ENCODE peak calls at places on chromosomes 4 and X, in nine cellular contexts. S is naive thymus-derived CD4-positive, alpha-beta T cell; P is omental fat pad; F is body of pancreas; I is T-helper 17 cell; Q is gastroesophageal sphincter; G is upper lobe of right lung; B is T-cell; Z is heart left ventricle. D is an unnamed sample.

GRCh38 chr4:2087170-2087569 is 28.0 kb downstream of the NAT8L start:
- ATAC-seq in G (no peak), Z (no peak), Q (no peak), F (no peak), P (no peak), B (no peak), I (no peak), S (no peak), D (no peak)

GRCh38 chr4:54660591-54660990 is 2.8 kb downstream of the KIT start:
- ATAC-seq in B (no peak), Q (no peak), I (no peak), G (no peak), Z (no peak), P (no peak), F (no peak), S (no peak), D (no peak)

GRCh38 chr4:130067419-130067818 is 971.5 kb downstream of the C4orf33 start:
- ATAC-seq in Z (no peak), Q (no peak), S (no peak), F (no peak), I (no peak), B (no peak), G (no peak), P (no peak), D (no peak)

GRCh38 chrX:119549327-119550016 is 15.7 kb downstream of the STEEP1 start:
- ATAC-seq in S (no peak), I (no peak), F (no peak), G (no peak), B (no peak), Q (no peak), Z (no peak), P (no peak), D (peak)

GRCh38 chrX:24099394-24099793 is 44.6 kb downstream of the EIF2S3 start:
- ATAC-seq in Z (no peak), I (no peak), P (no peak), G (no peak), F (no peak), Q (no peak), B (no peak), S (no peak), D (no peak)

GRCh38 chr4:78558421-78558820 is 6.9 kb downstream of the ANXA3 start:
- ATAC-seq in Z (no peak), Q (no peak), P (no peak), S (no peak), I (no peak), G (no peak), B (no peak), F (no peak), D (no peak)

GRCh38 chr4:169601016-169601771 is 11.2 kb downstream of the NEK1 start:
- ATAC-seq in B (no peak), Z (no peak), S (no peak), Q (no peak), G (no peak), P (no peak), F (no peak), I (no peak), D (no peak)

GRCh38 chr4:53763813-53764597 is 172.7 kb upstream of the LNX1 start:
- ATAC-seq in G (no peak), F (peak), S (no peak), Z (no peak), P (peak), I (no peak), B (no peak), Q (peak), D (peak)

GRCh38 chrX:2691543-2692220 is 587 bp downstream of the CD99 start:
- ATAC-seq in Z (peak), P (peak), Q (peak), G (peak), F (no peak), B (peak), I (no peak), S (no peak), D (no peak)

GRCh38 chrX:118807151-118808017 is 16.2 kb upstream of the ZCCHC12 start:
- ATAC-seq in Z (peak), P (no peak), S (peak), G (peak), F (peak), B (peak), I (peak), Q (peak), D (peak)

GRCh38 chr4:35793766-35794165 is 450.5 kb downstream of the ARAP2 start:
- ATAC-seq in F (no peak), I (no peak), S (no peak), G (no peak), Q (no peak), B (no peak), P (no peak), Z (no peak), D (no peak)

GRCh38 chrX:100649550-100650356 is 5.8 kb downstream of the SRPX2 start:
- ATAC-seq in P (peak), Q (peak), F (peak), I (no peak), S (no peak), B (no peak), G (peak), Z (peak), D (peak)

GRCh38 chr4:54226399-54227260 is 2.5 kb upstream of the PDGFRA start:
- ATAC-seq in I (no peak), Q (peak), F (peak), Z (peak), P (peak), G (peak), S (no peak), B (no peak), D (no peak)

GRCh38 chr4:62399242-62399641 is 1199.1 kb downstream of the ADGRL3 start:
- ATAC-seq in Q (no peak), G (peak), Z (no peak), I (no peak), P (no peak), S (no peak), F (no peak), B (no peak), D (peak)

GRCh38 chrX:7264399-7264798 is 116.4 kb upstream of the PUDP start:
- ATAC-seq in B (no peak), Q (no peak), P (no peak), Z (no peak), I (no peak), G (no peak), S (no peak), F (no peak), D (peak)

GRCh38 chrX:43573441-43574015 is 82.6 kb upstream of the MAOA start:
- ATAC-seq in Z (no peak), B (no peak), Q (no peak), S (no peak), G (no peak), F (no peak), I (no peak), P (no peak), D (no peak)

GRCh38 chrX:109440475-109440874 is 41.4 kb downstream of the GUCY2F start:
- ATAC-seq in Q (no peak), S (no peak), Z (no peak), F (no peak), G (peak), P (no peak), B (no peak), I (no peak), D (no peak)

GRCh38 chr4:129453524-129453923 is 357.6 kb downstream of the C4orf33 start:
- ATAC-seq in G (no peak), Z (no peak), B (no peak), F (no peak), I (no peak), P (no peak), Q (no peak), S (no peak), D (no peak)

GRCh38 chr4:92182736-92183407 is 120.9 kb upstream of the GRID2 start:
- ATAC-seq in F (no peak), I (no peak), Q (no peak), S (no peak), Z (no peak), P (no peak), B (no peak), G (peak), D (no peak)